ENCODE peak calls at places on chromosomes 13 and 19, in ten cellular contexts. G, N, U, F, V, Q, H, B, J and K are unnamed samples.

GRCh38 chr13:114066956-114067355 is 65.5 kb downstream of the RASA3 start:
- DNase-seq in G (no peak), N (no peak), U (no peak), F (no peak), V (no peak), Q (no peak), H (no peak), B (no peak), J (no peak), K (no peak)

GRCh38 chr13:42946927-42947326 is 45.1 kb downstream of the EPSTI1 start:
- DNase-seq in G (no peak), N (no peak), U (no peak), F (no peak), V (no peak), Q (no peak), H (no peak), B (no peak), J (no peak), K (no peak)

GRCh38 chr13:83906240-83906820 is 24.1 kb upstream of the SLITRK1 start:
- DNase-seq in G (no peak), N (no peak), U (no peak), F (no peak), V (no peak), Q (no peak), H (no peak), B (no peak), J (no peak), K (no peak)

GRCh38 chr13:51559916-51560315 is 24.3 kb upstream of the WDFY2 start:
- DNase-seq in G (no peak), N (no peak), U (no peak), F (no peak), V (no peak), Q (no peak), H (no peak), B (no peak), J (peak), K (no peak)

GRCh38 chr13:99086869-99087129 is 108.9 kb upstream of the DOCK9 start:
- DNase-seq in G (peak), N (peak), U (peak), F (peak), V (no peak), Q (peak), H (no peak), B (peak), J (no peak), K (peak)

GRCh38 chr13:46160474-46161066 is 21.4 kb downstream of the LCP1 start:
- DNase-seq in G (peak), N (peak), U (no peak), F (no peak), V (no peak), Q (no peak), H (peak), B (no peak), J (peak), K (no peak)

GRCh38 chr13:21825801-21826200 is 154.9 kb downstream of the FGF9 start:
- DNase-seq in G (no peak), N (no peak), U (no peak), F (no peak), V (no peak), Q (no peak), H (no peak), B (no peak), J (no peak), K (no peak)

GRCh38 chr19:1106841-1107654 is 3.3 kb downstream of the GPX4 start:
- DNase-seq in G (peak), N (no peak), U (no peak), F (no peak), V (no peak), Q (no peak), H (no peak), B (no peak), J (no peak), K (no peak)

GRCh38 chr13:75908137-75908536 is 272.0 kb downstream of the LMO7 start:
- DNase-seq in G (no peak), N (no peak), U (no peak), F (no peak), V (no peak), Q (no peak), H (no peak), B (no peak), J (no peak), K (no peak)

GRCh38 chr19:4866595-4867424 is 657 bp downstream of the PLIN3 start:
- DNase-seq in G (peak), N (peak), U (peak), F (peak), V (peak), Q (no peak), H (no peak), B (peak), J (peak), K (peak)

GRCh38 chr19:19508217-19508616 is 7.1 kb downstream of the TSSK6 start:
- DNase-seq in G (no peak), N (no peak), U (no peak), F (no peak), V (no peak), Q (no peak), H (no peak), B (no peak), J (no peak), K (no peak)

GRCh38 chr13:45781553-45782326 is 69.8 kb downstream of the SIAH3 start:
- DNase-seq in G (no peak), N (no peak), U (no peak), F (no peak), V (no peak), Q (no peak), H (no peak), B (peak), J (no peak), K (peak)

GRCh38 chr19:29635963-29636362 is 29.3 kb upstream of the PLEKHF1 start:
- DNase-seq in G (no peak), N (no peak), U (no peak), F (no peak), V (no peak), Q (no peak), H (no peak), B (no peak), J (no peak), K (no peak)

GRCh38 chr19:14149509-14149994 is 13.2 kb upstream of the ASF1B start:
- DNase-seq in G (no peak), N (peak), U (peak), F (peak), V (peak), Q (no peak), H (no peak), B (peak), J (no peak), K (peak)

GRCh38 chr13:34223984-34224383 is 406.0 kb downstream of the RFC3 start:
- DNase-seq in G (no peak), N (no peak), U (no peak), F (no peak), V (no peak), Q (no peak), H (no peak), B (no peak), J (no peak), K (no peak)

GRCh38 chr19:1979017-1979416 is 36.5 kb downstream of the BTBD2 start:
- DNase-seq in G (no peak), N (no peak), U (no peak), F (no peak), V (no peak), Q (no peak), H (no peak), B (no peak), J (no peak), K (no peak)

GRCh38 chr19:14722127-14722526 is 32.3 kb downstream of the ZNF333 start:
- DNase-seq in G (no peak), N (no peak), U (no peak), F (no peak), V (no peak), Q (no peak), H (no peak), B (no peak), J (no peak), K (no peak)

GRCh38 chr13:30968734-30969335 is 36.4 kb downstream of the TEX26 start:
- DNase-seq in G (no peak), N (no peak), U (no peak), F (no peak), V (no peak), Q (no peak), H (peak), B (no peak), J (no peak), K (no peak)

GRCh38 chr19:51751655-51752054 is at the start of gene FPR1:
- DNase-seq in G (peak), N (no peak), U (no peak), F (no peak), V (no peak), Q (no peak), H (no peak), B (no peak), J (no peak), K (no peak)

GRCh38 chr13:75416327-75417005 is 65.5 kb downstream of the TBC1D4 start:
- DNase-seq in G (no peak), N (no peak), U (no peak), F (no peak), V (no peak), Q (no peak), H (no peak), B (no peak), J (no peak), K (no peak)

GRCh38 chr19:33604651-33605050 is 17.1 kb upstream of the CHST8 start:
- DNase-seq in G (no peak), N (no peak), U (no peak), F (no peak), V (no peak), Q (no peak), H (no peak), B (no peak), J (no peak), K (no peak)

GRCh38 chr19:10110076-10110971 is 1.2 kb upstream of the P2RY11 start:
- DNase-seq in G (no peak), N (no peak), U (no peak), F (no peak), V (no peak), Q (no peak), H (no peak), B (no peak), J (no peak), K (no peak)

GRCh38 chr13:30618186-30618937 is 642 bp downstream of the USPL1 start:
- DNase-seq in G (no peak), N (no peak), U (peak), F (peak), V (no peak), Q (no peak), H (no peak), B (peak), J (no peak), K (no peak)

GRCh38 chr13:24713022-24713421 is 32.8 kb downstream of the ATP12A start:
- DNase-seq in G (no peak), N (no peak), U (no peak), F (no peak), V (no peak), Q (no peak), H (no peak), B (no peak), J (no peak), K (no peak)